ENCODE peak calls at places on chromosome 6, in seven cellular contexts. C is esophagus squamous epithelium, Y is H1, O is heart right ventricle, J is SK-N-MC, T is mucosa of descending colon, F is breast epithelium. X is an unnamed sample.

GRCh38 chr6:154370545-154370944 is 13.9 kb upstream of the IPCEF1 start:
- DNase-seq in C (no peak), Y (no peak), O (no peak), J (no peak), T (no peak), F (no peak), X (no peak)

GRCh38 chr6:24215068-24215467 is 89.1 kb downstream of the NRSN1 start:
- DNase-seq in C (no peak), Y (no peak), O (no peak), J (no peak), T (no peak), F (no peak), X (no peak)

GRCh38 chr6:31680841-31681671 is at the start of gene LY6G5C:
- DNase-seq in C (peak; percentile 33), Y (peak; percentile 79), O (peak; percentile 79), J (peak; percentile 18), T (peak; percentile 87), F (peak; percentile 83), X (peak; percentile 72)

GRCh38 chr6:78831492-78831891 is 35.9 kb upstream of the IRAK1BP1 start:
- DNase-seq in C (no peak), Y (no peak), O (no peak), J (no peak), T (no peak), F (no peak), X (no peak)

GRCh38 chr6:157773248-157773773 is 49.7 kb upstream of the SNX9 start:
- DNase-seq in C (no peak), Y (no peak), O (no peak), J (no peak), T (no peak), F (no peak), X (no peak)

GRCh38 chr6:4102687-4103244 is 23.8 kb upstream of the FAM217A start:
- DNase-seq in C (no peak), Y (no peak), O (no peak), J (no peak), T (no peak), F (no peak), X (no peak)

GRCh38 chr6:46421239-46421638 is 70.0 kb downstream of the RCAN2 start:
- DNase-seq in C (no peak), Y (no peak), O (no peak), J (no peak), T (no peak), F (no peak), X (no peak)

GRCh38 chr6:15526129-15526764 is 136.6 kb downstream of the DTNBP1 start:
- DNase-seq in C (no peak), Y (peak; percentile 44), O (no peak), J (no peak), T (no peak), F (no peak), X (no peak)

GRCh38 chr6:120608826-120609225 is 725.5 kb downstream of the TBC1D32 start:
- DNase-seq in C (no peak), Y (no peak), O (no peak), J (no peak), T (no peak), F (no peak), X (no peak)

GRCh38 chr6:97563529-97563928 is 280.5 kb upstream of the MMS22L start:
- DNase-seq in C (no peak), Y (no peak), O (no peak), J (no peak), T (no peak), F (no peak), X (no peak)

GRCh38 chr6:30862156-30862875 is 22.0 kb upstream of the DDR1 start:
- DNase-seq in C (no peak), Y (no peak), O (no peak), J (no peak), T (no peak), F (no peak), X (no peak)

GRCh38 chr6:108684809-108685329 is 124.2 kb downstream of the FOXO3 start:
- DNase-seq in C (no peak), Y (no peak), O (no peak), J (no peak), T (no peak), F (peak; percentile 55), X (no peak)

GRCh38 chr6:155201461-155202226 is 62.2 kb upstream of the CLDN20 start:
- DNase-seq in C (no peak), Y (no peak), O (no peak), J (no peak), T (no peak), F (no peak), X (no peak)

DNA sequence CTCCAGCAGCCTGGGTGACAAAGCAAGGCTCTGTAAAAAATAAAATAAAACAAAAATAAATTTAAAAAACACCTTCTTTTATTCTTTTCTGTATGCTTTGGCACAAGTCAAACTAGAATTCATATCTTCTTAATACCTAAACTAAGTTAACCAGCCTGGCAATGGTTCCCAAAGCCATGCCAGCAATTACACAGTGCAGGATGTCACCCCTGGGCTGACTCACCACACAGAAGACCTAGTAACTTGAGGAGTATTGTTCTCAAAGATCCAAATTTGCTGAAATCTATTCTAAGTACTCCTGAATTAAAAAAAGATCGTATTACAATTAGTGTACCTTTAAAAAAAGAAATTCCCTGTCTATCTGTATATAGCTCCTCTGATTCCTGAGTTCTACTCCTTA is 162.7 kb upstream of the SGK1 start:
- DNase-seq in C (no peak), Y (no peak), O (no peak), J (no peak), T (no peak), F (peak; percentile 57), X (no peak)
- H3K4me3 ChIP-seq in C (no peak overlapping the region), Y (no peak overlapping the region), O (no peak overlapping the region), J (no peak overlapping the region), T (no peak overlapping the region), F (no peak overlapping the region), X (no peak overlapping the region)

GRCh38 chr6:137545073-137545472 is 50.9 kb upstream of the OLIG3 start:
- DNase-seq in C (no peak), Y (no peak), O (no peak), J (no peak), T (no peak), F (no peak), X (no peak)

GRCh38 chr6:137543114-137543513 is 48.9 kb upstream of the OLIG3 start:
- DNase-seq in C (no peak), Y (no peak), O (no peak), J (no peak), T (no peak), F (no peak), X (no peak)

GRCh38 chr6:137541531-137541930 is 47.3 kb upstream of the OLIG3 start:
- DNase-seq in C (no peak), Y (no peak), O (no peak), J (no peak), T (no peak), F (no peak), X (no peak)

GRCh38 chr6:137547186-137547585 is 53.0 kb upstream of the OLIG3 start:
- DNase-seq in C (no peak), Y (no peak), O (no peak), J (no peak), T (no peak), F (no peak), X (no peak)

DNA sequence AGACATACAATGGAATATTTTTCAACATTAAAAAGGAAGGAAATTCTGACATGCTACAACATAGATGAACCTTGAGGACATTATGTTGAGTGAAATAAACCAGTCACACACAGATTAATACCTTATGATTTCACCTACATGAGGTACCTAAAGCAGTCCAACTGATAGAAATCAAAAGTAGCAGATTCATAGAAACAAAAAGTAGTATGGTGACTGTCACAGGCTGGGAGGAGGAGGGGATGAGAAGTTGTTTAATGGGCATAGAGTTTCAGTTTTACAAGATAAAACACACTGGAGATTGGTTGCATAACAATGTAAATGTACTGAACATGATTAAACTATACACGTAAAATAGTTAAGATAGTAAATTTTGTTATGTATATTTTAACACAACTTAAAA is 48.5 kb upstream of the OLIG3 start:
- DNase-seq in C (no peak), Y (no peak), O (no peak), J (no peak), T (no peak), F (no peak), X (no peak)
- H3K4me3 ChIP-seq in C (no peak overlapping the region), Y (no peak overlapping the region), O (no peak overlapping the region), J (no peak overlapping the region), T (no peak overlapping the region), F (no peak overlapping the region), X (no peak overlapping the region)

GRCh38 chr6:35484921-35485392 is 11.9 kb downstream of the TEAD3 start:
- DNase-seq in C (no peak), Y (peak; percentile 55), O (no peak), J (no peak), T (no peak), F (no peak), X (peak; percentile 32)
- H3K4me3 ChIP-seq in C (no peak overlapping the region), Y (no peak overlapping the region), O (no peak overlapping the region), J (no peak overlapping the region), T (no peak overlapping the region), F (no peak overlapping the region), X (no peak overlapping the region)

GRCh38 chr6:149140910-149141290 is 176.6 kb upstream of the TAB2 start:
- DNase-seq in C (no peak), Y (no peak), O (no peak), J (no peak), T (no peak), F (no peak), X (peak; percentile 70)
- H3K4me3 ChIP-seq in C (no peak overlapping the region), Y (no peak overlapping the region), O (no peak overlapping the region), J (no peak overlapping the region), T (no peak overlapping the region), F (no peak overlapping the region), X (peak overlapping the region; percentile 10)